ENCODE peak calls at places on chromosomes 16 and 17, in six cellular contexts. I is sigmoid colon, C is uterus, W is suprapubic skin, O is A549, J is OCI-LY7. T is an unnamed sample. For H3K4me1 and H3K9me3, the result is how much of the 10 kb centered on the place peaks cover.

GRCh38 chr17:27817731-27818130 is 17.4 kb upstream of the NOS2 start:
- DNase-seq in I (no peak), C (no peak), W (no peak), O (no peak), J (no peak), T (no peak)

GRCh38 chr16:11316331-11317015 is 28.8 kb upstream of the RMI2 start:
- DNase-seq in I (no peak), C (no peak), W (no peak), O (no peak), J (no peak), T (no peak)

GRCh38 chr16:14301150-14302030 is 230.3 kb downstream of the MRTFB start:
- DNase-seq in I (peak), C (peak), W (no peak), O (peak), J (no peak), T (peak)

GRCh38 chr17:68294196-68294555 is 2.9 kb downstream of the ARSG start:
- DNase-seq in I (no peak), C (no peak), W (no peak), O (no peak), J (no peak), T (no peak)

GRCh38 chr17:1431631-1432104 is 24.4 kb downstream of the CRK start:
- DNase-seq in I (no peak), C (no peak), W (no peak), O (no peak), J (no peak), T (no peak)

GRCh38 chr17:7844292-7845154 is 10.3 kb upstream of the TMEM88 start:
- DNase-seq in I (peak), C (peak), W (peak), O (peak), J (peak), T (peak)

GRCh38 chr17:74547736-74548135 is 1.8 kb upstream of the CD300C start:
- DNase-seq in I (no peak), C (no peak), W (no peak), O (no peak), J (peak), T (no peak)

GRCh38 chr17:72560303-72561247 is 439.8 kb downstream of the SOX9 start:
- DNase-seq in I (no peak), C (no peak), W (no peak), O (peak), J (peak), T (no peak)

GRCh38 chr17:77331161-77331864 is 190.5 kb downstream of the SEC14L1 start:
- DNase-seq in I (peak), C (peak), W (peak), O (peak), J (peak), T (peak)

GRCh38 chr17:57211543-57211942 is 44.8 kb upstream of the MSI2 start:
- DNase-seq in I (no peak), C (no peak), W (no peak), O (peak), J (no peak), T (no peak)

GRCh38 chr17:2034806-2035548 is 5.0 kb downstream of the DPH1 start:
- DNase-seq in I (no peak), C (no peak), W (no peak), O (no peak), J (no peak), T (no peak)

GRCh38 chr16:24957887-24958286 is 57.3 kb downstream of the ARHGAP17 start:
- DNase-seq in I (no peak), C (no peak), W (peak), O (no peak), J (no peak), T (no peak)

GRCh38 chr17:81860756-81861568 is 627 bp upstream of the P4HB start:
- DNase-seq in I (peak), C (peak), W (peak), O (peak), J (peak), T (peak)

GRCh38 chr16:69188716-69189115 is 1.8 kb downstream of the SNTB2 start:
- DNase-seq in I (peak), C (no peak), W (peak), O (peak), J (no peak), T (no peak)

GRCh38 chr17:74241847-74242246 is 28.5 kb downstream of the TTYH2 start:
- DNase-seq in I (no peak), C (no peak), W (no peak), O (no peak), J (no peak), T (no peak)

GRCh38 chr16:25097304-25097988 is 14.1 kb upstream of the LCMT1 start:
- DNase-seq in I (no peak), C (no peak), W (no peak), O (no peak), J (no peak), T (no peak)

GRCh38 chr16:2969545-2970521 is 685 bp downstream of the PAQR4 start:
- DNase-seq in I (no peak), C (no peak), W (no peak), O (peak), J (peak), T (no peak)

GRCh38 chr17:40191237-40192208 is 14.3 kb downstream of the RAPGEFL1 start:
- DNase-seq in I (peak), C (peak), W (peak), O (peak), J (peak), T (peak)

GRCh38 chr17:41421116-41421515 is 3.3 kb downstream of the KRT37 start:
- DNase-seq in I (no peak), C (peak), W (no peak), O (no peak), J (no peak), T (peak)

GRCh38 chr16:3496386-3496785 is 1.1 kb upstream of the C16orf90 start:
- DNase-seq in I (peak), C (no peak), W (no peak), O (no peak), J (no peak), T (no peak)

GRCh38 chr17:73227944-73228343 is 33.7 kb downstream of the CPSF4L start:
- DNase-seq in I (no peak), C (no peak), W (no peak), O (no peak), J (no peak), T (no peak)

GRCh38 chr17:12180644-12181261 is 160.1 kb downstream of the MAP2K4 start:
- DNase-seq in I (no peak), C (peak), W (no peak), O (peak), J (peak), T (no peak)

GRCh38 chr17:50499270-50499669 is 9.0 kb upstream of the MYCBPAP start:
- DNase-seq in I (no peak), C (no peak), W (no peak), O (no peak), J (no peak), T (no peak)

GRCh38 chr17:40541060-40541872 is 24.0 kb downstream of the CCR7 start:
- DNase-seq in I (peak), C (peak), W (no peak), O (no peak), J (peak), T (no peak)

GRCh38 chr16:61549332-61549731 is 486.9 kb downstream of the CDH8 start:
- DNase-seq in I (no peak), C (no peak), W (no peak), O (no peak), J (no peak), T (no peak)

GRCh38 chr16:15825750-15826305 is 31.0 kb downstream of the MYH11 start:
- DNase-seq in I (peak), C (no peak), W (no peak), O (no peak), J (no peak), T (no peak)

GRCh38 chr16:1052791-1053521 is 19.6 kb upstream of the SSTR5 start:
- DNase-seq in I (no peak), C (no peak), W (no peak), O (no peak), J (no peak), T (no peak)
- H3K4me1 ChIP-seq in I (under half), C (under half), W (under half), O (under half), J (under half), T (under half)

DNA sequence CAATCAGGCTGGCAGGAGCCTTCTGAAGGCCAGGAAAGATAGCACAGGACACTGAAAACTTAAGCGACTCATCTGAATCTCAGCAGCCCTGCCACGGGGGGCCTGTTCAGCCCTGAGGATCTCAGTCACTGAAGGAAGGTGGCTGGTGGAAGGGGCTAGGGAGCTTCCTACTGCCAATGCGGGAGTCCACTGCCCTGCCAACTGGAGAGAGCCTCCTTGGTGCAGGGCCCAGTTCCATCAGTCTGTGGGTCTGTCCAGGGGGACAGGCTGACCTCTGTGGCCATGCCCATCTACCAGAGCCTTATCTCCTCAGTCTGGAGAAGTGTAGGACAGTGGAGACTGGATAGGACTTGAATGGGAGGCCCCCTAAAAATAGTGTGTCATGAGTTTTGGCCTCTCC is 1851.6 kb downstream of the TP53TG3F start:
- DNase-seq in I (no peak), C (no peak), W (no peak), O (no peak), J (no peak), T (no peak)
- H3K9me3 ChIP-seq in I (under half), C (under half), W (under half), O (under half), J (under half), T (under half)

DNA sequence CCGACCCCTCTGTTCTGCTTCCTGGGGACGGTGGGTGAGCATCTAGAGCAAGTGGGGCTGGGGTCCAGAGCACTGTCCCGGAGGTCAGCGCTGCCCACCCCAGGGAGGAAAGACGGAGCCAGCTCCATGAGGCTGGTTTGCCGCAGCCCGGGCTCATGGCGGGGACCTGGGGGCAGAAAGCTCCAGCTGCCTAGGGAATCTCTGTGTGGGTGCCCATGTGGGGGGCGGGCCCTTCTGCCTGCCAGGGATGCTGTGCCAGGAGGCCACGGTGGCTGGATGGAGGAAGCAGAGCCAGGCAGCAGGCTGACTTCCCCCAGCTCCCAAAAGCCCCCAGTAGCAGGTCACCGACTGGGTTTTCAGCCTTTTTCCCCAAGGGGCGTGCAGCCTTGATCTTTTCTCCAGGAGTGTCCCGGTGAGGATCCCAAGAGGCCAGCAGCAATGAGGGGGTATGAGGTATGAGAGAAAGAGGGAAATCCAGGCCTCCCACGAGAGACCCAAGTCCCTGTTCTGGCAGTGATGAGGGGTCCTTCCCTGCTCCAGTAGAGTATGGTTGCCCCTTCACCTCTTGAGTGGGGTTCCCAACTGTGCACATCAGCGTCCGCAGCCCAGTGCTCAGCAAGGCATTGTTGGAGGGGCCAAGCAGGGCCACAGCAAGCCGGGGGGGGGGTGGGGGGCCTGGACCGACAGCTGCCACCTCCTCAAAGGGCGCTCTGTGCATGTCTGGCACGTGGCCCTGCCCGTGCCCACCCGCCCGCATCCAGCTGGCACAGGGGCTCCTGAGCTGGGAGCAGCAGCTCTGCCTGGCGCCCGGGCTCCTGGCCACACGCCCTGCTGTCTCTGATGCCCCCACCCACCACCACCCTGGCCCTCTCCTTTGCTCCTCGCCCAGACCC is 15.6 kb upstream of the BCAR1 start:
- DNase-seq in I (peak), C (peak), W (no peak), O (no peak), J (no peak), T (no peak)
- H3K4me1 ChIP-seq in I (half or more), C (under half), W (half or more), O (half or more), J (under half), T (under half)

GRCh38 chr16:31745900-31746299 is 127.7 kb upstream of the ZNF267 start:
- DNase-seq in I (no peak), C (no peak), W (no peak), O (no peak), J (no peak), T (no peak)
- H3K9me3 ChIP-seq in I (half or more), C (under half), W (half or more), O (half or more), J (under half), T (half or more)

DNA sequence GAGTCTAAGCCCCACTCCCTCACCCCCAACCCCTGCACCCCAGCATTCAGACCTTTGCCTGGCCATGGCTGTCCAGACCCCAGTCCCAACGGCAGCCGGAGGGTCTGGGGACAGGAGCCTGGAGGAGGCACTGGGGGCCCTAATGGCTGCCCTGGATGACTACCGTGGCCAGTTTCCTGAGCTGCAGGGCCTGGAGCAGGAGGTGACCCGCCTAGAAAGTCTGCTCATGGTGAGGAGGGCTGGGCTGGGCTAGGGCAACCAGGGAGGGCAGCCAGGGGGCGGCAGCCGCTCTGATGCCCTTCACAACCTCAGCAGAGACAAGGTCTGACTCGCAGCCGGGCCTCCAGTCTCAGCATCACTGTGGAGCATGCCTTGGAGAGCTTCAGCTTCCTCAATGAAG is 14.4 kb downstream of the RIPOR1 start:
- DNase-seq in I (no peak), C (no peak), W (no peak), O (no peak), J (no peak), T (no peak)
- H3K4me1 ChIP-seq in I (under half), C (under half), W (half or more), O (under half), J (half or more), T (under half)

GRCh38 chr16:35194681-35195080 is 1735.3 kb downstream of the TP53TG3F start:
- DNase-seq in I (no peak), C (no peak), W (no peak), O (no peak), J (no peak), T (peak)

GRCh38 chr16:35192993-35193392 is 1733.6 kb downstream of the TP53TG3F start:
- DNase-seq in I (no peak), C (no peak), W (peak), O (no peak), J (no peak), T (no peak)

GRCh38 chr16:35195864-35196216 is 1736.4 kb downstream of the TP53TG3F start:
- DNase-seq in I (no peak), C (no peak), W (peak), O (no peak), J (no peak), T (no peak)

GRCh38 chr16:35195173-35195863 is 1735.9 kb downstream of the TP53TG3F start:
- DNase-seq in I (no peak), C (no peak), W (peak), O (no peak), J (no peak), T (no peak)

GRCh38 chr16:35193956-35194355 is 1734.5 kb downstream of the TP53TG3F start:
- DNase-seq in I (no peak), C (no peak), W (no peak), O (no peak), J (no peak), T (no peak)
- H3K9me3 ChIP-seq in I (under half), C (under half), W (under half), O (under half), J (under half), T (under half)

DNA sequence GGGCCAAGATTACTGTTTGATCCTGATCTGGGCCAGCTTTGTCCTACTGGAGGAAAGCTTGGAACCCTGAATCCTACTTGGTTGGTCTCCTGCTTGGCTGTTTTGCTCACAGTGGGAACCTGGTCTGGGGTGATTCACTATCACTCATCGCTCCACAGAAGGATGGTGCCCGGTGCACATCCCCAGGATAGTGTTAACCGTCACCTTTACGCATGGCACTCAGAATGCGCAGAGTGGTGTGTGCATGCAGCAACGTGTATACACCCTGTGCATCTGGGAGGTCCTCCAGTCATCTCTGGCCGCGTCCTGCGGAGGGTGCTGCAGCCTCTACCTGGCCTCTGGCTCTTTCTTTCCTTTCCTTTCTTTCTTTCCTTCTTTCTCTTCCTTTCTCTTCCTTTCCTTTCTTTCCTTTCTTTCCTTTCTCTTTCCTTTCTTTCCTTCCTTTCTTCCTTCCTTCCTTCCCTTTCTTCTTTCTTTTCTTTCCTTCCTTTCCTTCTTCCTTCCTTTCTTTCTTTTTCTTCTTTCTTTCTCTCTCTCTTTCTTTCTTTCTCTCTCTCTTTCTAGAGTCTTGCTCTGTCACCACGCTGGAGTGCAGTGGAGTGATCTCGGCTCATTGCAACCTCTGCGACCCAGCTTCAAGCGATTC is 13.1 kb downstream of the SOCS3 start:
- DNase-seq in I (no peak), C (no peak), W (no peak), O (no peak), J (no peak), T (no peak)
- H3K4me1 ChIP-seq in I (half or more), C (under half), W (half or more), O (half or more), J (under half), T (half or more)

GRCh38 chr16:53183442-53183841 is 128.7 kb downstream of the CHD9 start:
- DNase-seq in I (no peak), C (no peak), W (no peak), O (no peak), J (no peak), T (no peak)
- H3K9me3 ChIP-seq in I (under half), C (under half), W (under half), O (under half), J (half or more), T (under half)